ENCODE peak calls at places on chromosomes 13 and 19, in four cellular contexts. P is tibial artery; J is cardiac fibroblast; Y is stimulated activated CD8-positive, alpha-beta memory T cell treated with anti-CD3 and anti-CD28 coated beads, Interleukin-7, amount 100 ng/mL, for 1 hour. O is an unnamed sample.

GRCh38 chr19:52665047-52665446 is 26.9 kb upstream of the ZNF83 start:
- DNase-seq in P (no peak), J (no peak), Y (no peak), O (no peak)

GRCh38 chr19:46471116-46471733 is at the start of gene PNMA8A:
- DNase-seq in P (peak; percentile 80), J (peak; percentile 74), Y (no peak), O (peak; percentile 63)

GRCh38 chr19:54440641-54441040 is 8.4 kb upstream of the LENG8 start:
- DNase-seq in P (no peak), J (no peak), Y (no peak), O (no peak)

GRCh38 chr19:18333680-18334079 is 6.7 kb upstream of the PGPEP1 start:
- DNase-seq in P (no peak), J (no peak), Y (no peak), O (no peak)

GRCh38 chr19:49439841-49440240 is 1.5 kb downstream of the SLC17A7 start:
- DNase-seq in P (no peak), J (no peak), Y (no peak), O (no peak)

GRCh38 chr19:1394252-1395193 is 6.8 kb downstream of the GAMT start:
- DNase-seq in P (no peak), J (no peak), Y (no peak), O (no peak)

GRCh38 chr13:110274687-110275086 is 32.3 kb downstream of the COL4A1 start:
- DNase-seq in P (no peak), J (no peak), Y (no peak), O (no peak)

GRCh38 chr19:5389353-5389752 is 48.7 kb upstream of the PTPRS start:
- DNase-seq in P (no peak), J (no peak), Y (no peak), O (no peak)

GRCh38 chr19:4971424-4971793 is 2.5 kb downstream of the KDM4B start:
- DNase-seq in P (peak; percentile 47), J (peak; percentile 17), Y (no peak), O (no peak)

GRCh38 chr19:17107546-17108452 is 32.2 kb downstream of the MYO9B start:
- DNase-seq in P (peak; percentile 96), J (peak; percentile 99), Y (no peak), O (peak; percentile 96)

GRCh38 chr13:41026806-41027205 is 7.7 kb upstream of the ELF1 start:
- DNase-seq in P (no peak), J (no peak), Y (no peak), O (no peak)

GRCh38 chr19:29876414-29876813 is 64.6 kb downstream of the CCNE1 start:
- DNase-seq in P (no peak), J (no peak), Y (no peak), O (no peak)

GRCh38 chr13:24254151-24254810 is 55.1 kb upstream of the C1QTNF9 start:
- DNase-seq in P (no peak), J (peak; percentile 77), Y (peak; percentile 41), O (no peak)

GRCh38 chr13:40352385-40352778 is 314.1 kb downstream of the FOXO1 start:
- DNase-seq in P (peak; percentile 51), J (peak; percentile 56), Y (no peak), O (peak; percentile 25)

GRCh38 chr13:113353254-113353653 is 10.7 kb downstream of the GRTP1 start:
- DNase-seq in P (no peak), J (no peak), Y (no peak), O (no peak)

GRCh38 chr19:11798391-11799296 is at the start of gene ZNF491:
- DNase-seq in P (peak; percentile 95), J (peak; percentile 87), Y (peak; percentile 70), O (peak; percentile 86)

GRCh38 chr13:100356889-100357288 is 231.7 kb downstream of the GGACT start:
- DNase-seq in P (no peak), J (peak; percentile 47), Y (no peak), O (no peak)

GRCh38 chr19:12782424-12783225 is 7.3 kb upstream of the HOOK2 start:
- DNase-seq in P (peak; percentile 84), J (peak; percentile 79), Y (peak; percentile 80), O (peak; percentile 85)

GRCh38 chr19:30425885-30426838 is 54.0 kb downstream of the ZNF536 start:
- DNase-seq in P (no peak), J (no peak), Y (no peak), O (no peak)

GRCh38 chr19:29622191-29623070 is 16.3 kb downstream of the POP4 start:
- DNase-seq in P (no peak), J (no peak), Y (no peak), O (no peak)

GRCh38 chr13:100808330-100808729 is 133.7 kb upstream of the TMTC4 start:
- DNase-seq in P (no peak), J (no peak), Y (no peak), O (no peak)

GRCh38 chr19:33496016-33496415 is 25.6 kb downstream of the PEPD start:
- DNase-seq in P (no peak), J (no peak), Y (no peak), O (no peak)

GRCh38 chr19:33887891-33888290 is 91.2 kb downstream of the KCTD15 start:
- DNase-seq in P (no peak), J (no peak), Y (no peak), O (no peak)

GRCh38 chr19:50725218-50725931 is 2.2 kb downstream of the CLEC11A start:
- DNase-seq in P (no peak), J (no peak), Y (no peak), O (no peak)

GRCh38 chr13:25753976-25754375 is 297.8 kb downstream of the SHISA2 start:
- DNase-seq in P (no peak), J (no peak), Y (no peak), O (peak; percentile 64)

GRCh38 chr13:102742506-102742905 is 31.1 kb downstream of the TEX30 start:
- DNase-seq in P (no peak), J (no peak), Y (no peak), O (no peak)

GRCh38 chr19:28327905-28328304 is 885.0 kb downstream of the UQCRFS1 start:
- DNase-seq in P (no peak), J (no peak), Y (no peak), O (no peak)

GRCh38 chr19:43755256-43755801 is 567 bp upstream of the SMG9 start:
- DNase-seq in P (peak; percentile 66), J (peak; percentile 80), Y (peak; percentile 56), O (peak; percentile 69)

GRCh38 chr19:55620951-55621672 is 3.3 kb downstream of the ZNF784 start:
- DNase-seq in P (no peak), J (no peak), Y (no peak), O (no peak)